ENCODE peak calls at places on chromosomes 2 and 18, in four cellular contexts. C is stromal cell of bone marrow, K is iris pigment epithelial cell, X is NCI-H510A treated with DMSO at 0.1 percent for 48 hours. W is an unnamed sample.

GRCh38 chr2:219297766-219298456 is 11.3 kb downstream of the PTPRN start:
- DNase-seq in C (no peak), K (no peak), X (no peak), W (peak)

GRCh38 chr2:138279871-138280270 is 221.7 kb upstream of the SPOPL start:
- DNase-seq in C (no peak), K (no peak), X (no peak), W (no peak)

GRCh38 chr2:216636570-216637450 is 3.6 kb downstream of the IGFBP2 start:
- DNase-seq in C (no peak), K (peak), X (peak), W (no peak)

GRCh38 chr18:49869354-49869753 is 56.0 kb upstream of the ACAA2 start:
- DNase-seq in C (no peak), K (no peak), X (peak), W (no peak)

GRCh38 chr2:9032555-9032954 is 29.1 kb upstream of the MBOAT2 start:
- DNase-seq in C (no peak), K (no peak), X (no peak), W (no peak)

GRCh38 chr2:175180701-175181103 is 808 bp downstream of the ATP5MC3 start:
- DNase-seq in C (no peak), K (peak), X (peak), W (peak)

GRCh38 chr2:106104332-106105062 is 89.6 kb downstream of the UXS1 start:
- DNase-seq in C (peak), K (peak), X (peak), W (peak)

GRCh38 chr2:95121150-95121494 is 486 bp downstream of the MRPS5 start:
- DNase-seq in C (no peak), K (peak), X (no peak), W (peak)

GRCh38 chr2:222272446-222273035 is 26.3 kb downstream of the PAX3 start:
- DNase-seq in C (no peak), K (no peak), X (peak), W (no peak)

GRCh38 chr18:71398530-71398929 is 1109.7 kb downstream of the SOCS6 start:
- DNase-seq in C (no peak), K (no peak), X (peak), W (no peak)

GRCh38 chr2:73088211-73088610 is 16.7 kb upstream of the SFXN5 start:
- DNase-seq in C (no peak), K (no peak), X (no peak), W (no peak)

GRCh38 chr2:86072271-86072858 is 33.3 kb downstream of the POLR1A start:
- DNase-seq in C (peak), K (peak), X (no peak), W (no peak)

GRCh38 chr2:74881626-74882298 is 47.8 kb downstream of the HK2 start:
- DNase-seq in C (no peak), K (no peak), X (no peak), W (no peak)

GRCh38 chr18:69648486-69648885 is 247.8 kb downstream of the DOK6 start:
- DNase-seq in C (no peak), K (peak), X (peak), W (no peak)

GRCh38 chr18:49632588-49632987 is 70.7 kb downstream of the LIPG start:
- DNase-seq in C (no peak), K (no peak), X (no peak), W (no peak)

GRCh38 chr2:62038980-62039771 is 133.7 kb downstream of the COMMD1 start:
- DNase-seq in C (peak), K (peak), X (no peak), W (peak)

GRCh38 chr18:79520473-79521390 is 125.0 kb downstream of the NFATC1 start:
- DNase-seq in C (no peak), K (no peak), X (no peak), W (no peak)